ENCODE peak calls at places on chromosomes 1 and 21, in nine cellular contexts. R is tibial artery, C is left ventricle myocardium inferior, B is ovary, Y is heart right ventricle, H is tibial nerve, G is DND-41, L is endodermal cell, D is adrenal gland. N is an unnamed sample.

GRCh38 chr1:201171063-201172036 is 17.1 kb upstream of the TMEM9 start:
- DNase-seq in R (no peak), C (peak), B (peak), Y (peak), H (no peak), G (no peak), L (peak), D (peak), N (peak)

GRCh38 chr1:210074904-210075303 is 136.9 kb downstream of the SYT14 start:
- DNase-seq in R (no peak), C (no peak), B (no peak), Y (no peak), H (no peak), G (no peak), L (no peak), D (no peak), N (no peak)

GRCh38 chr1:100506221-100506620 is 31.7 kb upstream of the GPR88 start:
- DNase-seq in R (no peak), C (no peak), B (no peak), Y (no peak), H (no peak), G (no peak), L (no peak), D (no peak), N (no peak)

GRCh38 chr1:211415700-211416099 is 76.3 kb downstream of the RD3 start:
- DNase-seq in R (no peak), C (no peak), B (no peak), Y (no peak), H (no peak), G (no peak), L (no peak), D (no peak), N (no peak)

GRCh38 chr1:214427871-214428277 is 123.5 kb downstream of the PTPN14 start:
- DNase-seq in R (no peak), C (no peak), B (no peak), Y (no peak), H (no peak), G (peak), L (no peak), D (no peak), N (peak)

GRCh38 chr1:3323021-3323790 is 131.3 kb upstream of the ARHGEF16 start:
- DNase-seq in R (no peak), C (peak), B (no peak), Y (peak), H (no peak), G (no peak), L (no peak), D (no peak), N (peak)

GRCh38 chr1:151720974-151721787 is at the start of gene RIIAD1:
- DNase-seq in R (no peak), C (peak), B (peak), Y (peak), H (no peak), G (peak), L (peak), D (peak), N (no peak)

GRCh38 chr1:227869281-227869842 is 53.9 kb downstream of the PRSS38 start:
- DNase-seq in R (no peak), C (no peak), B (no peak), Y (no peak), H (no peak), G (no peak), L (no peak), D (no peak), N (no peak)

GRCh38 chr1:94727846-94728715 is 92.1 kb upstream of the SLC44A3 start:
- DNase-seq in R (no peak), C (no peak), B (peak), Y (no peak), H (no peak), G (no peak), L (no peak), D (peak), N (no peak)

GRCh38 chr1:107936498-107937481 is 28.2 kb downstream of the VAV3 start:
- DNase-seq in R (peak), C (no peak), B (no peak), Y (no peak), H (no peak), G (no peak), L (peak), D (peak), N (no peak)

GRCh38 chr1:32743380-32744062 is 41.0 kb upstream of the SYNC start:
- DNase-seq in R (no peak), C (no peak), B (no peak), Y (no peak), H (no peak), G (no peak), L (no peak), D (no peak), N (no peak)

GRCh38 chr1:94143809-94144176 is 22.8 kb upstream of the ABCA4 start:
- DNase-seq in R (no peak), C (no peak), B (no peak), Y (no peak), H (no peak), G (no peak), L (no peak), D (no peak), N (no peak)

GRCh38 chr1:179038528-179039281 is 13.0 kb downstream of the FAM20B start:
- DNase-seq in R (no peak), C (no peak), B (no peak), Y (no peak), H (no peak), G (no peak), L (no peak), D (no peak), N (no peak)

GRCh38 chr1:35274197-35274596 is 5.7 kb downstream of the ZMYM4 start:
- DNase-seq in R (no peak), C (no peak), B (no peak), Y (no peak), H (no peak), G (no peak), L (no peak), D (no peak), N (no peak)

GRCh38 chr1:6987940-6988339 is 202.7 kb downstream of the CAMTA1 start:
- DNase-seq in R (no peak), C (no peak), B (no peak), Y (no peak), H (no peak), G (no peak), L (no peak), D (no peak), N (no peak)

GRCh38 chr1:39425151-39425550 is 66.3 kb upstream of the BMP8A start:
- DNase-seq in R (no peak), C (no peak), B (no peak), Y (no peak), H (no peak), G (no peak), L (no peak), D (no peak), N (no peak)

GRCh38 chr1:154407866-154408777 is 3.0 kb downstream of the IL6R start:
- DNase-seq in R (no peak), C (no peak), B (no peak), Y (no peak), H (no peak), G (no peak), L (peak), D (peak), N (peak)

GRCh38 chr1:85467929-85468540 is 3.1 kb upstream of the DDAH1 start:
- DNase-seq in R (no peak), C (no peak), B (no peak), Y (no peak), H (no peak), G (no peak), L (no peak), D (no peak), N (no peak)

GRCh38 chr21:36700961-36701911 is 2.3 kb downstream of the SIM2 start:
- DNase-seq in R (no peak), C (no peak), B (no peak), Y (no peak), H (no peak), G (peak), L (peak), D (no peak), N (no peak)

GRCh38 chr1:2783435-2784397 is 17.8 kb downstream of the TTC34 start:
- DNase-seq in R (no peak), C (no peak), B (no peak), Y (no peak), H (no peak), G (no peak), L (peak), D (no peak), N (peak)

GRCh38 chr1:219480011-219480410 is 132.9 kb downstream of the ZC3H11B start:
- DNase-seq in R (no peak), C (no peak), B (no peak), Y (no peak), H (no peak), G (no peak), L (no peak), D (no peak), N (no peak)

GRCh38 chr21:23986987-23987386 is 1620.3 kb downstream of the MRPL39 start:
- DNase-seq in R (no peak), C (no peak), B (no peak), Y (no peak), H (no peak), G (no peak), L (no peak), D (no peak), N (no peak)

GRCh38 chr1:218754477-218754876 is 409.3 kb downstream of the TGFB2 start:
- DNase-seq in R (no peak), C (no peak), B (no peak), Y (no peak), H (no peak), G (no peak), L (no peak), D (no peak), N (no peak)

GRCh38 chr1:167011560-167012191 is 22.6 kb downstream of the MAEL start:
- DNase-seq in R (no peak), C (no peak), B (no peak), Y (no peak), H (no peak), G (no peak), L (no peak), D (no peak), N (no peak)

DNA sequence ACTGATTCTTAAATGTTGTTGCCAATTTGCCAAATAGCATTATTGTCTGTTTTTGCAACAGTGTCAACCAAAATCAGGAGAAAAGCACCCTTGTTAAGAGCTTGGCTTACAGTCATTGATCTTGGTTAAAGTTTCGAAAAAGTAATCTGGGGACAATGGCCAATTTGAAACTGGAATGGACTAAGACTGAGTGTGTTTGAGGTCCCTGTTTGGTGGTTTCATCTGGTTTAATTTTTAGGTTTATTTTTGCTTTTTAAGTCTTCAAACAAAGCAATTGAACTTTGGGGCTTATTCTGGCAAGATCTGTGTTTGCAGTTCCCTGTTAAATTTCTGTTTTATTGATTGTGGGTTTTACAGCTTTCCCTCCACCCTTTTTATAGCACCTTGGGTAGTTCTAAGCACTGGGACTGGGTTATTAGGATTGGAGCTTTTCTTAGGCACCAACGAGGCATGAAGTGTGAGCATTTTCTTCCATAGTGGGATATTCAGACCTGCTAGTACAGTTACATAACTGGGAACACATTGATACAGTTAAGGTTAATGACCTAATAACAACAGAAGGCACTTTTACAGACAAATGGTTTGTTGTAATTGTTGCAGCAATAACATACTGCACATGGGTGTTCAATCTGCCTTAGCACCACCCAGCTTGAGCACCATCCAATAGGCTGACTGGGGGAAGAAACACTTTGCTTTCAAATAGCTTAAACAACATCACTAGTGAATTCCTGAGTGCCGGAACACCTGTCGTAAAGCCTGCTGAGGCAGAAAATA is 40.6 kb upstream of the MAP10 start:
- DNase-seq in R (no peak), C (no peak), B (no peak), Y (no peak), H (no peak), G (no peak), L (no peak), D (no peak), N (peak)
- H3K27ac ChIP-seq in R (no peak), C (no peak), B (no peak), Y (no peak), H (no peak), G (no peak), L (no peak), D (no peak), N (peak)

GRCh38 chr1:77639056-77639455 is 43.4 kb downstream of the ZZZ3 start:
- DNase-seq in R (no peak), C (no peak), B (no peak), Y (no peak), H (no peak), G (no peak), L (no peak), D (no peak), N (no peak)
- TF ChIP-seq CTCF in R (no peak), C (no peak), B (no peak), Y (no peak), H (no peak), G (no peak), L (no peak), D (no peak), N (no peak)

GRCh38 chr1:243447844-243448243 is 192.0 kb downstream of the SDCCAG8 start:
- DNase-seq in R (no peak), C (no peak), B (no peak), Y (no peak), H (no peak), G (peak), L (no peak), D (no peak), N (no peak)
- H3K27ac ChIP-seq in R (no peak), C (peak), B (no peak), Y (no peak), H (no peak), G (peak), L (no peak), D (no peak), N (no peak)

GRCh38 chr1:14781811-14782210 is 183.3 kb downstream of the KAZN start:
- DNase-seq in R (no peak), C (no peak), B (no peak), Y (no peak), H (no peak), G (no peak), L (no peak), D (no peak), N (no peak)

GRCh38 chr1:14784790-14785773 is 186.6 kb downstream of the KAZN start:
- DNase-seq in R (no peak), C (no peak), B (no peak), Y (no peak), H (no peak), G (no peak), L (no peak), D (no peak), N (no peak)

GRCh38 chr1:14780271-14780670 is 181.8 kb downstream of the KAZN start:
- DNase-seq in R (no peak), C (no peak), B (peak), Y (no peak), H (no peak), G (no peak), L (no peak), D (peak), N (no peak)

GRCh38 chr1:14783592-14783886 is 185.1 kb downstream of the KAZN start:
- DNase-seq in R (no peak), C (no peak), B (no peak), Y (no peak), H (no peak), G (no peak), L (peak), D (no peak), N (no peak)

GRCh38 chr1:14782741-14783591 is 184.5 kb downstream of the KAZN start:
- DNase-seq in R (no peak), C (no peak), B (no peak), Y (no peak), H (no peak), G (no peak), L (peak), D (no peak), N (no peak)
- TF ChIP-seq CTCF in R (no peak), C (no peak), B (no peak), Y (no peak), H (no peak), G (peak), L (peak), D (no peak), N (no peak)

GRCh38 chr1:42184616-42185015 is 20.1 kb upstream of the GUCA2A start:
- DNase-seq in R (no peak), C (no peak), B (no peak), Y (no peak), H (no peak), G (no peak), L (no peak), D (no peak), N (no peak)
- H3K27ac ChIP-seq in R (no peak), C (no peak), B (no peak), Y (no peak), H (no peak), G (no peak), L (no peak), D (no peak), N (no peak)

GRCh38 chr1:181105134-181106021 is 16.9 kb downstream of the IER5 start:
- DNase-seq in R (peak), C (peak), B (peak), Y (peak), H (peak), G (peak), L (peak), D (peak), N (peak)

GRCh38 chr1:181106022-181106312 is 17.5 kb downstream of the IER5 start:
- DNase-seq in R (no peak), C (no peak), B (no peak), Y (no peak), H (no peak), G (no peak), L (no peak), D (no peak), N (no peak)

GRCh38 chr1:181103404-181103803 is 14.9 kb downstream of the IER5 start:
- DNase-seq in R (no peak), C (no peak), B (no peak), Y (no peak), H (no peak), G (no peak), L (no peak), D (no peak), N (no peak)

GRCh38 chr1:181104042-181104789 is 15.7 kb downstream of the IER5 start:
- DNase-seq in R (no peak), C (no peak), B (no peak), Y (no peak), H (no peak), G (no peak), L (no peak), D (no peak), N (peak)

DNA sequence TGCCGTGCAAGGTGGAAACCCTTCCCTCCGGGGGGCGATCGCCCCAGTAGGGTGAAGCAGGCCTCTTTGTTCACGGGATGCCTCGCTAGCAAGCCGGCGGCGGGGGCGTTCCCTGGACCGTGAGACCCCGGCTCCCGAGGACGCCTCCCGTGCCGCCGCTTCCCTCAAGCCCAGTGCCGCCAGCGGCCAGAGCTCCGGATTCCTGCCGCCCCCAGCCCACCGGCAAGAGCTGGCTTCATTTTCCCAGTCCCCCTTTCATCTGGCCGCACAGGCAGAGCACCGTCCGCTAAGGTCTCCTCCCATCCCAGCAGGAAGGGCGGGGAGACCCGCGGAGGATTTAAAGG is 16.3 kb downstream of the IER5 start:
- DNase-seq in R (no peak), C (no peak), B (no peak), Y (no peak), H (no peak), G (peak), L (peak), D (peak), N (no peak)
- TF ChIP-seq CTCF in R (no peak), C (peak), B (peak), Y (no peak), H (no peak), G (no peak), L (peak), D (no peak), N (no peak)